ENCODE peak calls at places on chromosomes 2 and 18, in nine cellular contexts. One of them, this sample, is unnamed. For H3K9me3, the result is how much of the 10 kb centered on the place peaks cover.

GRCh38 chr18:37812961-37813360 is 247.4 kb upstream of the CELF4 start:
- DNase-seq in heart right ventricle: no peak
- DNase-seq in prostate gland: no peak
- DNase-seq in fibroblast of lung: no peak
- DNase-seq in A673: no peak
- DNase-seq in PC-3: no peak
- DNase-seq in tibial nerve: no peak
- DNase-seq in tibial artery: no peak
- DNase-seq in SK-N-SH: no peak
- DNase-seq in this sample: no peak

GRCh38 chr18:11279461-11279860 is 130.1 kb upstream of the PIEZO2 start:
- DNase-seq in heart right ventricle: no peak
- DNase-seq in prostate gland: no peak
- DNase-seq in fibroblast of lung: no peak
- DNase-seq in A673: no peak
- DNase-seq in PC-3: no peak
- DNase-seq in tibial nerve: no peak
- DNase-seq in tibial artery: no peak
- DNase-seq in SK-N-SH: no peak
- DNase-seq in this sample: no peak

GRCh38 chr2:47653909-47654789 is 128.8 kb upstream of the MSH6 start:
- DNase-seq in heart right ventricle: no peak
- DNase-seq in prostate gland: no peak
- DNase-seq in fibroblast of lung: peak
- DNase-seq in A673: no peak
- DNase-seq in PC-3: peak
- DNase-seq in tibial nerve: no peak
- DNase-seq in tibial artery: no peak
- DNase-seq in SK-N-SH: peak
- DNase-seq in this sample: no peak

GRCh38 chr18:56756971-56757370 is 105.8 kb downstream of the WDR7 start:
- DNase-seq in heart right ventricle: no peak
- DNase-seq in prostate gland: no peak
- DNase-seq in fibroblast of lung: no peak
- DNase-seq in A673: no peak
- DNase-seq in PC-3: no peak
- DNase-seq in tibial nerve: no peak
- DNase-seq in tibial artery: no peak
- DNase-seq in SK-N-SH: no peak
- DNase-seq in this sample: no peak

GRCh38 chr2:200259577-200259957 is 46.9 kb upstream of the SPATS2L start:
- DNase-seq in heart right ventricle: no peak
- DNase-seq in prostate gland: peak
- DNase-seq in fibroblast of lung: no peak
- DNase-seq in A673: no peak
- DNase-seq in PC-3: peak
- DNase-seq in tibial nerve: no peak
- DNase-seq in tibial artery: no peak
- DNase-seq in SK-N-SH: no peak
- DNase-seq in this sample: no peak

GRCh38 chr2:6441800-6442199 is 423.9 kb downstream of the CMPK2 start:
- DNase-seq in heart right ventricle: no peak
- DNase-seq in prostate gland: no peak
- DNase-seq in fibroblast of lung: peak
- DNase-seq in A673: no peak
- DNase-seq in PC-3: no peak
- DNase-seq in tibial nerve: no peak
- DNase-seq in tibial artery: no peak
- DNase-seq in SK-N-SH: no peak
- DNase-seq in this sample: no peak

GRCh38 chr18:814300-815084 is 2.5 kb upstream of the YES1 start:
- DNase-seq in heart right ventricle: no peak
- DNase-seq in prostate gland: no peak
- DNase-seq in fibroblast of lung: no peak
- DNase-seq in A673: no peak
- DNase-seq in PC-3: no peak
- DNase-seq in tibial nerve: no peak
- DNase-seq in tibial artery: no peak
- DNase-seq in SK-N-SH: no peak
- DNase-seq in this sample: no peak

GRCh38 chr2:148640767-148641166 is 3.8 kb upstream of the EPC2 start:
- DNase-seq in heart right ventricle: no peak
- DNase-seq in prostate gland: no peak
- DNase-seq in fibroblast of lung: peak
- DNase-seq in A673: peak
- DNase-seq in PC-3: no peak
- DNase-seq in tibial nerve: no peak
- DNase-seq in tibial artery: no peak
- DNase-seq in SK-N-SH: peak
- DNase-seq in this sample: no peak

GRCh38 chr2:226189061-226189460 is 610.6 kb downstream of the IRS1 start:
- DNase-seq in heart right ventricle: no peak
- DNase-seq in prostate gland: peak
- DNase-seq in fibroblast of lung: no peak
- DNase-seq in A673: no peak
- DNase-seq in PC-3: no peak
- DNase-seq in tibial nerve: no peak
- DNase-seq in tibial artery: no peak
- DNase-seq in SK-N-SH: no peak
- DNase-seq in this sample: no peak

GRCh38 chr2:109527846-109528705 is 85.7 kb downstream of the SEPTIN10 start:
- DNase-seq in heart right ventricle: no peak
- DNase-seq in prostate gland: no peak
- DNase-seq in fibroblast of lung: no peak
- DNase-seq in A673: no peak
- DNase-seq in PC-3: no peak
- DNase-seq in tibial nerve: no peak
- DNase-seq in tibial artery: no peak
- DNase-seq in SK-N-SH: no peak
- DNase-seq in this sample: no peak

GRCh38 chr2:112724611-112725525 is 4.0 kb downstream of the NT5DC4 start:
- DNase-seq in heart right ventricle: no peak
- DNase-seq in prostate gland: no peak
- DNase-seq in fibroblast of lung: no peak
- DNase-seq in A673: no peak
- DNase-seq in PC-3: peak
- DNase-seq in tibial nerve: no peak
- DNase-seq in tibial artery: no peak
- DNase-seq in SK-N-SH: no peak
- DNase-seq in this sample: peak
- TF ChIP-seq CTCF in heart right ventricle: no peak
- TF ChIP-seq CTCF in prostate gland: no peak
- TF ChIP-seq CTCF in fibroblast of lung: peak
- TF ChIP-seq CTCF in A673: peak
- TF ChIP-seq CTCF in PC-3: peak
- TF ChIP-seq CTCF in tibial nerve: no peak
- TF ChIP-seq CTCF in tibial artery: no peak
- TF ChIP-seq CTCF in SK-N-SH: peak
- TF ChIP-seq CTCF in this sample: no peak

GRCh38 chr2:112793449-112793978 is 9.2 kb upstream of the IL1A start:
- DNase-seq in heart right ventricle: no peak
- DNase-seq in prostate gland: no peak
- DNase-seq in fibroblast of lung: peak
- DNase-seq in A673: no peak
- DNase-seq in PC-3: no peak
- DNase-seq in tibial nerve: no peak
- DNase-seq in tibial artery: no peak
- DNase-seq in SK-N-SH: no peak
- DNase-seq in this sample: no peak
- H3K27ac ChIP-seq in heart right ventricle: peak
- H3K27ac ChIP-seq in prostate gland: no peak
- H3K27ac ChIP-seq in fibroblast of lung: peak
- H3K27ac ChIP-seq in A673: peak
- H3K27ac ChIP-seq in PC-3: no peak
- H3K27ac ChIP-seq in tibial nerve: no peak
- H3K27ac ChIP-seq in tibial artery: no peak
- H3K27ac ChIP-seq in SK-N-SH: peak
- H3K27ac ChIP-seq in this sample: peak

GRCh38 chr2:82968381-82968780 is 1490.7 kb downstream of the SUCLG1 start:
- DNase-seq in heart right ventricle: no peak
- DNase-seq in prostate gland: no peak
- DNase-seq in fibroblast of lung: no peak
- DNase-seq in A673: no peak
- DNase-seq in PC-3: no peak
- DNase-seq in tibial nerve: no peak
- DNase-seq in tibial artery: no peak
- DNase-seq in SK-N-SH: no peak
- DNase-seq in this sample: no peak
- H3K9me3 ChIP-seq in heart right ventricle: under half
- H3K9me3 ChIP-seq in prostate gland: under half
- H3K9me3 ChIP-seq in fibroblast of lung: under half
- H3K9me3 ChIP-seq in A673: under half
- H3K9me3 ChIP-seq in PC-3: under half
- H3K9me3 ChIP-seq in tibial nerve: under half
- H3K9me3 ChIP-seq in tibial artery: under half
- H3K9me3 ChIP-seq in SK-N-SH: under half
- H3K9me3 ChIP-seq in this sample: under half

GRCh38 chr2:72886505-72887031 is 640 bp upstream of the SPR start:
- DNase-seq in heart right ventricle: no peak
- DNase-seq in prostate gland: no peak
- DNase-seq in fibroblast of lung: no peak
- DNase-seq in A673: no peak
- DNase-seq in PC-3: no peak
- DNase-seq in tibial nerve: no peak
- DNase-seq in tibial artery: no peak
- DNase-seq in SK-N-SH: no peak
- DNase-seq in this sample: no peak

GRCh38 chr2:72889991-72890390 is 2.8 kb downstream of the SPR start:
- DNase-seq in heart right ventricle: no peak
- DNase-seq in prostate gland: no peak
- DNase-seq in fibroblast of lung: no peak
- DNase-seq in A673: no peak
- DNase-seq in PC-3: no peak
- DNase-seq in tibial nerve: no peak
- DNase-seq in tibial artery: no peak
- DNase-seq in SK-N-SH: no peak
- DNase-seq in this sample: no peak

GRCh38 chr2:72888438-72889202 is 1.4 kb downstream of the SPR start:
- DNase-seq in heart right ventricle: no peak
- DNase-seq in prostate gland: no peak
- DNase-seq in fibroblast of lung: no peak
- DNase-seq in A673: no peak
- DNase-seq in PC-3: no peak
- DNase-seq in tibial nerve: no peak
- DNase-seq in tibial artery: no peak
- DNase-seq in SK-N-SH: no peak
- DNase-seq in this sample: no peak

GRCh38 chr2:72887032-72887835 is at the start of gene SPR:
- DNase-seq in heart right ventricle: peak
- DNase-seq in prostate gland: peak
- DNase-seq in fibroblast of lung: peak
- DNase-seq in A673: peak
- DNase-seq in PC-3: peak
- DNase-seq in tibial nerve: peak
- DNase-seq in tibial artery: peak
- DNase-seq in SK-N-SH: peak
- DNase-seq in this sample: peak

GRCh38 chr2:72887836-72888437 is 729 bp downstream of the SPR start:
- DNase-seq in heart right ventricle: peak
- DNase-seq in prostate gland: peak
- DNase-seq in fibroblast of lung: peak
- DNase-seq in A673: peak
- DNase-seq in PC-3: peak
- DNase-seq in tibial nerve: peak
- DNase-seq in tibial artery: peak
- DNase-seq in SK-N-SH: peak
- DNase-seq in this sample: peak
- TF ChIP-seq CTCF in heart right ventricle: peak
- TF ChIP-seq CTCF in prostate gland: peak
- TF ChIP-seq CTCF in fibroblast of lung: peak
- TF ChIP-seq CTCF in A673: peak
- TF ChIP-seq CTCF in PC-3: peak
- TF ChIP-seq CTCF in tibial nerve: peak
- TF ChIP-seq CTCF in tibial artery: peak
- TF ChIP-seq CTCF in SK-N-SH: peak
- TF ChIP-seq CTCF in this sample: peak

GRCh38 chr2:128779301-128780095 is 460.8 kb upstream of the HS6ST1 start:
- DNase-seq in heart right ventricle: no peak
- DNase-seq in prostate gland: peak
- DNase-seq in fibroblast of lung: no peak
- DNase-seq in A673: no peak
- DNase-seq in PC-3: no peak
- DNase-seq in tibial nerve: no peak
- DNase-seq in tibial artery: no peak
- DNase-seq in SK-N-SH: no peak
- DNase-seq in this sample: no peak
- H3K27ac ChIP-seq in heart right ventricle: no peak
- H3K27ac ChIP-seq in prostate gland: no peak
- H3K27ac ChIP-seq in fibroblast of lung: no peak
- H3K27ac ChIP-seq in A673: no peak
- H3K27ac ChIP-seq in PC-3: no peak
- H3K27ac ChIP-seq in tibial nerve: no peak
- H3K27ac ChIP-seq in tibial artery: no peak
- H3K27ac ChIP-seq in SK-N-SH: no peak
- H3K27ac ChIP-seq in this sample: no peak

GRCh38 chr2:239173301-239173700 is 227.5 kb downstream of the HDAC4 start:
- DNase-seq in heart right ventricle: no peak
- DNase-seq in prostate gland: no peak
- DNase-seq in fibroblast of lung: no peak
- DNase-seq in A673: no peak
- DNase-seq in PC-3: no peak
- DNase-seq in tibial nerve: no peak
- DNase-seq in tibial artery: no peak
- DNase-seq in SK-N-SH: no peak
- DNase-seq in this sample: no peak
- H3K9me3 ChIP-seq in heart right ventricle: under half
- H3K9me3 ChIP-seq in prostate gland: under half
- H3K9me3 ChIP-seq in fibroblast of lung: under half
- H3K9me3 ChIP-seq in A673: under half
- H3K9me3 ChIP-seq in PC-3: under half
- H3K9me3 ChIP-seq in tibial nerve: under half
- H3K9me3 ChIP-seq in tibial artery: under half
- H3K9me3 ChIP-seq in SK-N-SH: under half
- H3K9me3 ChIP-seq in this sample: under half

DNA sequence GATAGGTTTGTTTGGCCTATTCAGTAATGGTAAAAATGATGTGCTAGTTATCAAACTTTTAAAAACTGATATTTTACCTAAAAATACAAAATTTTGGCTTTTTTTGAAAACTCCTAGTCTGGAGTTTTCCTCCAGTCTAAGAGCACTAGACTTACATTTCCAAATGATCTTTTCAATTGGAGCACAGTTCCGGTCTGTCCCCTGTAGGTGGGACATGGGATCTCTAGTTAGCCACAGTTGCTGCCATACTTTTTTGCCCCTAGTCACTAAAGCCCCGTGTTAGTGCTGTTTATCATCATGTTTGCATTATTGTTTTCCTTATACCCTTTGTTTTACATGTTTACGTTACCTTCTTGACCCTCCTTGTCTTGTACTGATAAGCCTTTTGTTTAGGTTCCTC is 52.4 kb downstream of the RELCH start:
- DNase-seq in heart right ventricle: no peak
- DNase-seq in prostate gland: no peak
- DNase-seq in fibroblast of lung: no peak
- DNase-seq in A673: no peak
- DNase-seq in PC-3: no peak
- DNase-seq in tibial nerve: no peak
- DNase-seq in tibial artery: no peak
- DNase-seq in SK-N-SH: no peak
- DNase-seq in this sample: no peak
- TF ChIP-seq CTCF in heart right ventricle: no peak
- TF ChIP-seq CTCF in prostate gland: no peak
- TF ChIP-seq CTCF in fibroblast of lung: no peak
- TF ChIP-seq CTCF in A673: no peak
- TF ChIP-seq CTCF in PC-3: peak
- TF ChIP-seq CTCF in tibial nerve: no peak
- TF ChIP-seq CTCF in tibial artery: no peak
- TF ChIP-seq CTCF in SK-N-SH: no peak
- TF ChIP-seq CTCF in this sample: no peak

GRCh38 chr2:234680688-234681050 is 183.8 kb upstream of the ARL4C start:
- DNase-seq in heart right ventricle: no peak
- DNase-seq in prostate gland: no peak
- DNase-seq in fibroblast of lung: no peak
- DNase-seq in A673: no peak
- DNase-seq in PC-3: no peak
- DNase-seq in tibial nerve: no peak
- DNase-seq in tibial artery: no peak
- DNase-seq in SK-N-SH: no peak
- DNase-seq in this sample: no peak
- H3K27ac ChIP-seq in heart right ventricle: no peak
- H3K27ac ChIP-seq in prostate gland: no peak
- H3K27ac ChIP-seq in fibroblast of lung: peak
- H3K27ac ChIP-seq in A673: no peak
- H3K27ac ChIP-seq in PC-3: peak
- H3K27ac ChIP-seq in tibial nerve: no peak
- H3K27ac ChIP-seq in tibial artery: no peak
- H3K27ac ChIP-seq in SK-N-SH: peak
- H3K27ac ChIP-seq in this sample: no peak

This sample was measured in left lung.